ENCODE peak calls at places on chromosome 18, in five cellular contexts. C, S, I, Y and E are unnamed samples.

GRCh38 chr18:80106482-80107051 is 2.5 kb upstream of the ADNP2 start:
- DNase-seq in C (no peak), I (no peak), Y (no peak), S (no peak), E (no peak)

GRCh38 chr18:69222089-69222488 is 178.6 kb upstream of the DOK6 start:
- DNase-seq in C (no peak), Y (no peak), I (no peak), S (no peak), E (no peak)

GRCh38 chr18:2827076-2827475 is 19.7 kb upstream of the EMILIN2 start:
- DNase-seq in S (no peak), I (no peak), C (no peak), Y (no peak), E (no peak)

GRCh38 chr18:76328145-76328544 is 166.9 kb downstream of the ZNF516 start:
- DNase-seq in I (no peak), S (no peak), C (no peak), Y (no peak), E (no peak)

GRCh38 chr18:46073474-46074331 is 1.6 kb upstream of the PSTPIP2 start:
- DNase-seq in Y (no peak), C (no peak), I (peak; percentile 39), S (no peak), E (no peak)

GRCh38 chr18:36308711-36309435 is 11.4 kb downstream of the FHOD3 start:
- DNase-seq in Y (peak; percentile 6), S (no peak), I (no peak), C (no peak), E (no peak)

GRCh38 chr18:61833387-61833786 is 59.4 kb downstream of the RNF152 start:
- DNase-seq in S (no peak), C (no peak), Y (no peak), I (no peak), E (no peak)

GRCh38 chr18:79924814-79925655 is 26.4 kb downstream of the SLC66A2 start:
- DNase-seq in S (peak; percentile 32), C (peak; percentile 90), I (peak; percentile 6), Y (peak; percentile 29), E (peak; percentile 12)

GRCh38 chr18:79442508-79443221 is 46.9 kb downstream of the NFATC1 start:
- DNase-seq in C (no peak), S (no peak), I (no peak), Y (no peak), E (no peak)

GRCh38 chr18:28175930-28176673 is 828 bp downstream of the CDH2 start:
- DNase-seq in C (no peak), I (no peak), Y (no peak), S (no peak), E (no peak)

GRCh38 chr18:28177828-28178635 is 1.1 kb upstream of the CDH2 start:
- DNase-seq in I (no peak), C (peak; percentile 47), Y (peak; percentile 73), S (peak; percentile 34), E (no peak)

GRCh38 chr18:59549797-59550516 is 147.3 kb downstream of the CCBE1 start:
- DNase-seq in Y (peak; percentile 35), S (no peak), C (no peak), I (no peak), E (no peak)

GRCh38 chr18:61323951-61324350 is 9.3 kb upstream of the CDH20 start:
- DNase-seq in S (no peak), I (no peak), Y (no peak), C (no peak), E (no peak)

GRCh38 chr18:26493021-26493420 is 55.3 kb downstream of the KCTD1 start:
- DNase-seq in Y (no peak), I (no peak), C (no peak), S (no peak), E (no peak)

GRCh38 chr18:27731211-27731610 is 445.7 kb downstream of the CDH2 start:
- DNase-seq in S (no peak), Y (no peak), I (no peak), C (no peak), E (no peak)

GRCh38 chr18:36217348-36217747 is 30.1 kb downstream of the MOCOS start:
- DNase-seq in Y (no peak), C (no peak), S (no peak), I (peak; percentile 51), E (no peak)

GRCh38 chr18:34729264-34729663 is 19.2 kb downstream of the DTNA start:
- DNase-seq in S (no peak), C (no peak), Y (no peak), I (peak; percentile 27), E (no peak)

GRCh38 chr18:3525870-3526420 is 76.0 kb downstream of the TGIF1 start:
- DNase-seq in I (peak; percentile 18), Y (no peak), S (no peak), C (no peak), E (no peak)

GRCh38 chr18:74342416-74343043 is 26.9 kb downstream of the C18orf63 start:
- DNase-seq in C (no peak), Y (no peak), I (peak; percentile 21), S (no peak), E (no peak)

GRCh38 chr18:79395761-79396404 is at the start of gene NFATC1:
- DNase-seq in C (peak; percentile 73), S (peak; percentile 78), Y (peak; percentile 91), I (peak; percentile 67), E (peak; percentile 81)

GRCh38 chr18:7870855-7871254 is 303.7 kb downstream of the PTPRM start:
- DNase-seq in C (no peak), Y (no peak), S (no peak), I (no peak), E (no peak)

GRCh38 chr18:62312851-62313250 is 12.3 kb upstream of the TNFRSF11A start:
- DNase-seq in C (no peak), I (no peak), S (no peak), Y (no peak), E (no peak)

GRCh38 chr18:41767960-41768359 is 187.1 kb upstream of the PIK3C3 start:
- DNase-seq in C (no peak), S (no peak), Y (no peak), I (no peak), E (no peak)

GRCh38 chr18:74288730-74289129 is 3.0 kb downstream of the CYB5A start:
- DNase-seq in S (no peak), I (no peak), Y (no peak), C (no peak), E (no peak)

GRCh38 chr18:13217971-13218375 is 587 bp upstream of the LDLRAD4 start:
- DNase-seq in C (no peak), S (no peak), I (peak; percentile 35), Y (peak; percentile 54), E (peak; percentile 35)

GRCh38 chr18:69755856-69756496 is 191.7 kb downstream of the CD226 start:
- DNase-seq in Y (no peak), S (no peak), I (no peak), C (no peak), E (no peak)

GRCh38 chr18:71075147-71075546 is 786.3 kb downstream of the SOCS6 start:
- DNase-seq in S (no peak), Y (no peak), C (no peak), I (no peak), E (no peak)

GRCh38 chr18:44977856-44978255 is 297.2 kb downstream of the SETBP1 start:
- DNase-seq in C (no peak), I (no peak), S (no peak), Y (no peak), E (no peak)

GRCh38 chr18:50441518-50441917 is 66.7 kb downstream of the SKA1 start:
- DNase-seq in C (no peak), I (no peak), Y (no peak), S (no peak), E (no peak)
- H3K27ac ChIP-seq in C (no peak overlapping the region), I (no peak overlapping the region), Y (no peak overlapping the region), S (no peak overlapping the region), E (no peak overlapping the region)

GRCh38 chr18:22422909-22423548 is 5.3 kb upstream of the CTAGE1 start:
- DNase-seq in I (no peak), S (peak; percentile 47), Y (peak; percentile 41), C (no peak), E (peak; percentile 40)
- TF ChIP-seq CTCF in I (no peak), S (no peak), Y (no peak), C (no peak), E (no peak)

DNA sequence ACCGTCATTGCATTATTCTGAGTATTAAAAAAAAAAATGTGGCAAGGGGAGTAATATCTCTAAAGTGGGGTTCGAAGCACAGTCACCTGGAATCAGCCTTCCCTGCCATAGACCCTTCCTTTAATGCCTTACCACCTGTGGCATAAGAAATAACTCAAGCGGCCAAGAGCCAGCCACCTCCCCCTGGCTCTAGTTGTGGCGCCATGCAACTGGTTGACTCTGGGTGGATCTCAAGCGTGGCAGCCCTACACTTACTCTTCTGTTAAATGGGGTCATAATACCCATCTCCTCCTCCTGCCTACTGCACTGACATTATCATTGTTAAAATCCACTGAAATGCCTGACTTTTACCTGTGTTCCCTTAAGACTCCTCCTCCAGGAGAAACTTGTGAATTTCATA is 175.8 kb downstream of the SMAD7 start:
- DNase-seq in S (no peak), I (no peak), C (no peak), Y (no peak), E (no peak)
- H3K4me1 ChIP-seq in S (peaks cover 31% of the 10 kb centered on the region), I (peaks cover 25% of the 10 kb centered on the region), C (peaks cover 15% of the 10 kb centered on the region), Y (peaks cover 44% of the 10 kb centered on the region), E (peaks cover 12% of the 10 kb centered on the region)

GRCh38 chr18:25353080-25353479 is 1.1 kb upstream of the ZNF521 start:
- DNase-seq in C (no peak), S (no peak), I (no peak), Y (no peak), E (no peak)

GRCh38 chr18:25351280-25351772 is 640 bp downstream of the ZNF521 start:
- DNase-seq in C (peak; percentile 28), I (no peak), Y (no peak), S (no peak), E (peak; percentile 23)

GRCh38 chr18:25351773-25352628 is at the start of gene ZNF521:
- DNase-seq in C (peak; percentile 85), Y (peak; percentile 89), S (peak; percentile 82), I (peak; percentile 78), E (peak; percentile 92)

GRCh38 chr18:25350561-25351201 is 1.3 kb downstream of the ZNF521 start:
- DNase-seq in I (peak; percentile 12), S (peak; percentile 35), Y (peak; percentile 59), C (peak; percentile 76), E (peak; percentile 66)

GRCh38 chr18:25352629-25353005 is 651 bp upstream of the ZNF521 start:
- DNase-seq in I (no peak), C (peak; percentile 13), Y (no peak), S (no peak), E (no peak)
- H3K27ac ChIP-seq in I (peak overlapping the region; percentile 45), C (no peak overlapping the region), Y (peak overlapping the region; percentile 55), S (peak overlapping the region; percentile 40), E (no peak overlapping the region)

DNA sequence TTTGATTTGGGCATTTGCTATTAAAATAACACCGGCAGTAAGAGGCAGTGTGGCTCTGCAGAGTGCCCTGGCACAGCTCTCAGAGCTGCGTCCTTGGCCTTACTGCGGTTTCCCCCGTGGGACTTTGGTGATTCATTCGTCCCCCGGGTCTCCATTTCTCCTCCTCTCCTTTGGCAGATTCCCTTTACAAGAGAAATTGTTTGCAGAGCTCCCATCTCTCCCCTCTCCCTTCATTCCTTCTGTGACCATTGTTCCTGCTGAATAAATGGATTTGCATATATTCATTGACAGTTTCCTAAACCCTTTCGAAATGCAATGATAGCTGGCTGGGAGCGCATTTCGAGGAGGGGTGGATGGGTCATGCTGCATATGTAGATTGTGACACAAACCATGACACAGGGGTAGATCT is 187.5 kb downstream of the VAPA start:
- DNase-seq in I (no peak), Y (no peak), C (peak; percentile 76), S (no peak), E (peak; percentile 35)
- TF ChIP-seq CTCF in I (no peak), Y (no peak), C (no peak), S (no peak), E (no peak)

GRCh38 chr18:8951491-8951890 is 151.0 kb upstream of the NDUFV2 start:
- DNase-seq in S (no peak), C (no peak), I (no peak), Y (no peak), E (no peak)
- H3K4me1 ChIP-seq in S (no peaks in the 10 kb centered on the region), C (peaks cover 1% of the 10 kb centered on the region), I (no peaks in the 10 kb centered on the region), Y (no peaks in the 10 kb centered on the region), E (no peaks in the 10 kb centered on the region)